ENCODE peak calls at places on chromosome 5, in seven cellular contexts. G is H54, P is AG08395, N is T follicular helper cell, M is nephron progenitor cell, C is activated B cell treated with CpG ODN at 0.5 μM for 24 hours, L is iPS DF 19.7. Z is an unnamed sample.

GRCh38 chr5:144820285-144820684 is 649.6 kb downstream of the KCTD16 start:
- DNase-seq in N (no peak), P (no peak), C (no peak), M (no peak), G (no peak), L (no peak), Z (no peak)

GRCh38 chr5:41921874-41922273 is 3.2 kb upstream of the FBXO4 start:
- DNase-seq in L (no peak), G (no peak), P (peak; percentile 3), C (no peak), M (no peak), N (no peak), Z (no peak)

GRCh38 chr5:51043740-51044139 is 339.5 kb upstream of the ISL1 start:
- DNase-seq in P (no peak), G (no peak), N (no peak), C (no peak), L (no peak), M (no peak), Z (no peak)

GRCh38 chr5:39176740-39177628 is 42.4 kb downstream of the FYB1 start:
- DNase-seq in P (no peak), M (no peak), L (no peak), G (no peak), C (no peak), N (no peak), Z (no peak)

GRCh38 chr5:94853122-94853521 is 234.7 kb downstream of the SLF1 start:
- DNase-seq in C (no peak), G (no peak), N (no peak), L (no peak), P (no peak), M (no peak), Z (no peak)

GRCh38 chr5:105639068-105639467 is 2031.7 kb downstream of the EFNA5 start:
- DNase-seq in M (peak; percentile 43), P (no peak), L (no peak), G (no peak), C (no peak), N (no peak), Z (no peak)

GRCh38 chr5:146852089-146852488 is 26.5 kb downstream of the PPP2R2B start:
- DNase-seq in P (no peak), C (no peak), L (no peak), M (no peak), N (no peak), G (no peak), Z (no peak)

GRCh38 chr5:149832636-149833035 is 102.5 kb downstream of the PPARGC1B start:
- DNase-seq in G (no peak), N (no peak), L (no peak), M (no peak), P (no peak), C (no peak), Z (no peak)

GRCh38 chr5:90558344-90559192 is at the start of gene ADGRV1:
- DNase-seq in N (no peak), G (no peak), M (peak; percentile 93), L (peak; percentile 99), C (no peak), P (peak; percentile 22), Z (no peak)

GRCh38 chr5:172571892-172572291 is 69.2 kb upstream of the NEURL1B start:
- DNase-seq in M (no peak), L (no peak), C (no peak), P (no peak), G (no peak), N (no peak), Z (no peak)

GRCh38 chr5:174828786-174829510 is 104.6 kb downstream of the MSX2 start:
- DNase-seq in N (no peak), G (no peak), P (no peak), C (no peak), L (no peak), M (no peak), Z (no peak)

GRCh38 chr5:123700624-123701023 is 188.6 kb downstream of the CSNK1G3 start:
- DNase-seq in M (no peak), N (no peak), P (peak; percentile 94), C (no peak), L (no peak), G (peak; percentile 32), Z (peak; percentile 100)

GRCh38 chr5:171850354-171850947 is 64.8 kb downstream of the SMIM23 start:
- DNase-seq in P (no peak), M (peak; percentile 26), N (no peak), C (no peak), L (peak; percentile 71), G (no peak), Z (no peak)

GRCh38 chr5:34959323-34959722 is 30.0 kb downstream of the DNAJC21 start:
- DNase-seq in G (peak; percentile 18), L (no peak), P (peak; percentile 35), M (no peak), C (no peak), N (no peak), Z (peak; percentile 13)

GRCh38 chr5:25119654-25120053 is 474.9 kb upstream of the CDH10 start:
- DNase-seq in M (no peak), C (no peak), P (peak; percentile 1), N (no peak), G (peak; percentile 22), L (no peak), Z (no peak)

GRCh38 chr5:77418601-77419591 is 73.2 kb downstream of the WDR41 start:
- DNase-seq in L (no peak), C (no peak), G (no peak), N (no peak), M (no peak), P (no peak), Z (no peak)

GRCh38 chr5:158727771-158728311 is 371.9 kb downstream of the EBF1 start:
- DNase-seq in N (no peak), G (no peak), C (no peak), M (no peak), L (no peak), P (no peak), Z (no peak)

GRCh38 chr5:59786271-59786805 is 107.2 kb downstream of the PDE4D start:
- DNase-seq in P (peak; percentile 72), M (no peak), L (no peak), N (no peak), C (no peak), G (no peak), Z (peak; percentile 58)

GRCh38 chr5:75622564-75622963 is 11.3 kb downstream of the ANKDD1B start:
- DNase-seq in P (no peak), G (no peak), L (no peak), N (no peak), C (no peak), M (no peak), Z (no peak)

GRCh38 chr5:117359895-117360294 is 785.3 kb upstream of the SEMA6A start:
- DNase-seq in N (no peak), L (no peak), C (no peak), M (no peak), P (no peak), G (no peak), Z (no peak)

GRCh38 chr5:153959134-153959957 is 79.4 kb downstream of the FAM114A2 start:
- DNase-seq in C (no peak), L (peak; percentile 91), P (peak; percentile 71), N (no peak), M (no peak), G (peak; percentile 23), Z (peak; percentile 59)

GRCh38 chr5:115377468-115378217 is 81.2 kb upstream of the CCDC112 start:
- DNase-seq in C (no peak), G (peak; percentile 32), L (no peak), P (peak; percentile 84), M (no peak), N (no peak), Z (peak; percentile 95)

GRCh38 chr5:29089591-29090141 is 2051.3 kb upstream of the CDH9 start:
- DNase-seq in P (no peak), C (no peak), N (no peak), M (no peak), G (no peak), L (no peak), Z (no peak)

GRCh38 chr5:180208038-180208434 is 975 bp downstream of the RASGEF1C start:
- DNase-seq in P (no peak), C (no peak), M (no peak), N (no peak), L (no peak), G (no peak), Z (no peak)

Z was measured in GM04503.